ENCODE peak calls at places on chromosomes 13 and 19, in seven cellular contexts. X, G, A, E, H, W and Q are unnamed samples.

GRCh38 chr19:10104665-10105221 is 1.4 kb upstream of the PPAN start:
- DNase-seq in X (no peak), G (peak), A (no peak), E (no peak), H (no peak), W (no peak), Q (no peak)

GRCh38 chr13:42064259-42064658 is 15.8 kb downstream of the DGKH start:
- DNase-seq in X (no peak), G (no peak), A (no peak), E (peak), H (no peak), W (peak), Q (no peak)

GRCh38 chr13:77310579-77311279 is 16.2 kb downstream of the MYCBP2 start:
- DNase-seq in X (no peak), G (no peak), A (no peak), E (no peak), H (no peak), W (peak), Q (no peak)

GRCh38 chr13:32947886-32948285 is 68.3 kb upstream of the KL start:
- DNase-seq in X (no peak), G (no peak), A (peak), E (no peak), H (no peak), W (no peak), Q (no peak)

GRCh38 chr19:7083076-7083956 is 13.8 kb downstream of the ZNF557 start:
- DNase-seq in X (peak), G (no peak), A (no peak), E (peak), H (no peak), W (peak), Q (no peak)

GRCh38 chr19:50427318-50427925 is 5.3 kb upstream of the MYBPC2 start:
- DNase-seq in X (no peak), G (peak), A (no peak), E (no peak), H (no peak), W (no peak), Q (no peak)

GRCh38 chr13:30408319-30409101 is 13.8 kb upstream of the UBE2L5 start:
- DNase-seq in X (peak), G (peak), A (peak), E (peak), H (peak), W (peak), Q (no peak)

GRCh38 chr19:55287361-55288079 is 3.7 kb downstream of the BRSK1 start:
- DNase-seq in X (no peak), G (no peak), A (no peak), E (no peak), H (no peak), W (no peak), Q (no peak)

GRCh38 chr19:10593820-10594637 is 6.9 kb upstream of the AP1M2 start:
- DNase-seq in X (no peak), G (peak), A (no peak), E (no peak), H (no peak), W (peak), Q (no peak)

GRCh38 chr19:4582980-4583842 is 23.7 kb upstream of the SEMA6B start:
- DNase-seq in X (no peak), G (no peak), A (no peak), E (peak), H (no peak), W (no peak), Q (no peak)

GRCh38 chr13:113616991-113617749 is 32.6 kb downstream of the TFDP1 start:
- DNase-seq in X (peak), G (no peak), A (peak), E (no peak), H (no peak), W (peak), Q (no peak)

GRCh38 chr19:15195381-15195964 is 5.3 kb downstream of the NOTCH3 start:
- DNase-seq in X (peak), G (peak), A (peak), E (peak), H (no peak), W (peak), Q (peak)

GRCh38 chr19:53808710-53809125 is 15.4 kb downstream of the NLRP12 start:
- DNase-seq in X (peak), G (no peak), A (peak), E (peak), H (no peak), W (peak), Q (no peak)

GRCh38 chr19:39195755-39196154 is 1.0 kb upstream of the NCCRP1 start:
- DNase-seq in X (no peak), G (no peak), A (no peak), E (no peak), H (no peak), W (no peak), Q (no peak)

GRCh38 chr13:65965496-65965895 is 1264.6 kb downstream of the PCDH9 start:
- DNase-seq in X (no peak), G (no peak), A (no peak), E (peak), H (no peak), W (peak), Q (peak)

GRCh38 chr19:14412436-14413071 is 6.6 kb downstream of the DDX39A start:
- DNase-seq in X (no peak), G (no peak), A (no peak), E (no peak), H (no peak), W (no peak), Q (no peak)

GRCh38 chr19:58563034-58563573 is 4.7 kb upstream of the UBE2M start:
- DNase-seq in X (peak), G (peak), A (no peak), E (peak), H (no peak), W (peak), Q (no peak)

GRCh38 chr19:4063369-4064072 is 3.2 kb downstream of the ZBTB7A start:
- DNase-seq in X (peak), G (peak), A (peak), E (no peak), H (no peak), W (no peak), Q (no peak)

GRCh38 chr13:106372199-106373160 is 163.0 kb downstream of the EFNB2 start:
- DNase-seq in X (no peak), G (no peak), A (no peak), E (no peak), H (no peak), W (peak), Q (peak)

GRCh38 chr13:45120967-45121366 is 657 bp downstream of the GTF2F2 start:
- DNase-seq in X (no peak), G (no peak), A (no peak), E (no peak), H (no peak), W (no peak), Q (no peak)

GRCh38 chr13:51765142-51765515 is 38.8 kb downstream of the DHRS12 start:
- DNase-seq in X (no peak), G (no peak), A (no peak), E (no peak), H (no peak), W (no peak), Q (no peak)

GRCh38 chr13:73335226-73335625 is 276.4 kb downstream of the KLF5 start:
- DNase-seq in X (no peak), G (no peak), A (no peak), E (peak), H (no peak), W (peak), Q (peak)

GRCh38 chr13:99926014-99926731 is 45.4 kb downstream of the ZIC5 start:
- DNase-seq in X (no peak), G (no peak), A (no peak), E (no peak), H (no peak), W (no peak), Q (no peak)

GRCh38 chr19:2700660-2701360 is 1.7 kb downstream of the GNG7 start:
- DNase-seq in X (peak), G (no peak), A (no peak), E (no peak), H (no peak), W (no peak), Q (no peak)

GRCh38 chr13:41284512-41285288 is 21.3 kb upstream of the MTRF1 start:
- DNase-seq in X (no peak), G (no peak), A (no peak), E (peak), H (peak), W (peak), Q (peak)

GRCh38 chr19:54481326-54481930 is 8.3 kb upstream of the CDC42EP5 start:
- DNase-seq in X (peak), G (no peak), A (peak), E (peak), H (no peak), W (peak), Q (no peak)

GRCh38 chr19:35436477-35437141 is 11.4 kb upstream of the FFAR2 start:
- DNase-seq in X (no peak), G (peak), A (no peak), E (peak), H (no peak), W (peak), Q (no peak)

GRCh38 chr13:28357247-28357825 is 137.6 kb downstream of the FLT1 start:
- DNase-seq in X (no peak), G (no peak), A (no peak), E (no peak), H (no peak), W (no peak), Q (no peak)

GRCh38 chr13:28355822-28356371 is 139.0 kb downstream of the FLT1 start:
- DNase-seq in X (no peak), G (no peak), A (no peak), E (no peak), H (no peak), W (peak), Q (peak)

GRCh38 chr13:28355046-28355821 is 139.7 kb downstream of the FLT1 start:
- DNase-seq in X (no peak), G (no peak), A (peak), E (no peak), H (no peak), W (peak), Q (no peak)

GRCh38 chr13:28357846-28358496 is 137.0 kb downstream of the FLT1 start:
- DNase-seq in X (no peak), G (no peak), A (no peak), E (no peak), H (no peak), W (no peak), Q (no peak)

DNA sequence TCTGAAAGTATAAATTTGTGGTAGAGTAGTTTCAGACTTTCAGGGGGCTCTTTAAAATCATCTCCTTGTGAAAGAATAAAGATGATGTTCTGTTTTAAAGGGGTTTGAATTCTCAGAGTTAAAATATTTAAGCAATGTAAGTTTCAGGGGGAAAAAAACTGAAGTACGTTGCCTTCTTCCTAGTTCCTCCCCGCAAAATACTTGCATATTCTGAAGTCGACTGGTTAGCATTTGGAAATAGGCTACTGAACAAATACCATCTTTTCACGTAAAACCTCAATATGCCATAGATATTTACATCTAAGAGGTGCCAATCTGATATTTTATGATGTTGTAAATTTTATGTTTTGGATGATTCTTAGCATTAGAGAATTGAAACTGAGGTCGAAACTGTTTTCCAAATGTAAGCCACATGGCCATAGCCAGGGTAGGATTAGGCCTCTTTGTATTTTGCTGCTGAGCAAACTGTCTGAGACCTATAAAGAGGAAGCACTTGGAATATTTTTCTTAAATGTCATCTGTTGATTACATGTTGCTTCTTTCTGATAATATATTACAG is 138.3 kb downstream of the FLT1 start:
- DNase-seq in X (no peak), G (no peak), A (no peak), E (no peak), H (no peak), W (peak), Q (no peak)
- TF ChIP-seq CTCF in X (no peak), G (no peak), A (no peak), E (no peak), H (no peak), W (no peak), Q (no peak)

DNA sequence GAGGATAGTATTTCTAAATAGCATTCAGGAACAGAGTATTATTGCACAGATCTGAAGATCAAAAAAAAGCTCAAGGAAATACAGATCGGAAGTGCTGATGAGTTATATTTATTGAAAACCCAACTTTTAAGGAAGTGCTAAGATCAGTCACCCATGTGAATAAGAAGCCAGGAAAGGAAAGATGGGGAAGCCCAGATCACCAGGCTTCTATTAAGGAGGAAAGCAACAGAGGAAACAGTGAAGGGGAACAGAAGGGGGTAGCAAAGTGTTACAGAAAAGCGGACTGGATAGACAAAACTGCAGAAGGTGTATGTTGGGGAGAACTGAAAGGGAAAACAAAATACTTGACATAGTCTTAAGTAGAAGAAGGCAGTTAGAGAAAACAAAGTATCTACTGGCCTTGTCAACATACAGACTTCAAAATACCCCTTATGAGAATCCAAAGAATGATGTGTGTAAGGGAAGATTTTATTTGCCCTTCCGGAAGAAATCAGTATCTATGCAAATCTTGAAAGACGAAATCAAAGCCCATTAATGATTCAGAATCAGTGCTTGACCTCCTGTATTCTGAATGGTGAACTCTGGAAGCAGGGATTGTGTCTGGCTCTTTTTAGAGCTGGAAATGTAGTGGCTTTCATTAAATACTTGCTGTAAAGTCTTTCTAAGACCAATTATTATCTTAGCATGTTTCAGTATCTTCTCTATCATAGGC is 12.1 kb downstream of the UFM1 start:
- DNase-seq in X (no peak), G (no peak), A (no peak), E (no peak), H (no peak), W (no peak), Q (no peak)
- H3K4me3 ChIP-seq in X (no peak), G (no peak), A (no peak), E (no peak), H (no peak), W (no peak), Q (no peak)

GRCh38 chr13:75383064-75383715 is 98.8 kb downstream of the TBC1D4 start:
- DNase-seq in X (no peak), G (no peak), A (no peak), E (no peak), H (no peak), W (no peak), Q (no peak)
- TF ChIP-seq CTCF in X (no peak), G (no peak), A (no peak), E (no peak), H (no peak), W (no peak), Q (no peak)

GRCh38 chr19:33508941-33509614 is 12.5 kb downstream of the PEPD start:
- DNase-seq in X (no peak), G (no peak), A (no peak), E (no peak), H (no peak), W (no peak), Q (no peak)

GRCh38 chr19:33506498-33506897 is 15.1 kb downstream of the PEPD start:
- DNase-seq in X (no peak), G (peak), A (no peak), E (no peak), H (no peak), W (no peak), Q (no peak)

GRCh38 chr19:33508431-33508830 is 13.2 kb downstream of the PEPD start:
- DNase-seq in X (no peak), G (no peak), A (no peak), E (no peak), H (no peak), W (no peak), Q (no peak)

GRCh38 chr19:33507021-33507956 is 14.3 kb downstream of the PEPD start:
- DNase-seq in X (peak), G (peak), A (no peak), E (no peak), H (no peak), W (no peak), Q (no peak)

DNA sequence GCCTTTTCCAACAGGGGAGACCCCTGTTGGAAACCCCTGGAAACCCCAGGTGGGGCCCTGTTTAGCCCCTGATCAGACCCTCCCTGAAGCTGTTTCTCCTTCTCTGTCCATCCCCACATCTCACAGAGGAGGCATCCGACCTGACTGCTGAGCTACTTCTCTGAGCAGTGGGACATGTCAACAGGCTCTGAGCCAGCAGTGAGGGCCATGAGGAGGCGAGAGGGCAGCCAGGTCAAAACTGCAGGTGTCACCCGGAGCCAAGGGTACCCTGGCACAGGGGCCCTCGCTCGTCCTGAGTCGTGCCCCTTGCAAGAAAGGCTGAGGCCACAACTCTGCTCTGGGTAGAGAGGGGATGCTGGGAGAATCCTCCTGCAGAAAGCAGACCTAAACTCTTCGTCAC is 13.6 kb downstream of the PEPD start:
- DNase-seq in X (no peak), G (no peak), A (no peak), E (no peak), H (no peak), W (no peak), Q (no peak)
- H3K4me3 ChIP-seq in X (no peak), G (no peak), A (no peak), E (no peak), H (no peak), W (no peak), Q (no peak)

GRCh38 chr13:23898101-23898500 is 799 bp upstream of the C1QTNF9B start:
- DNase-seq in X (no peak), G (no peak), A (no peak), E (no peak), H (peak), W (peak), Q (no peak)

GRCh38 chr13:23901365-23901764 is 4.1 kb upstream of the C1QTNF9B start:
- DNase-seq in X (no peak), G (no peak), A (no peak), E (peak), H (no peak), W (no peak), Q (no peak)

GRCh38 chr13:23903906-23904280 is 6.6 kb upstream of the C1QTNF9B start:
- DNase-seq in X (peak), G (no peak), A (peak), E (no peak), H (no peak), W (no peak), Q (no peak)

GRCh38 chr13:23902975-23903905 is 5.9 kb upstream of the C1QTNF9B start:
- DNase-seq in X (peak), G (no peak), A (peak), E (no peak), H (no peak), W (no peak), Q (no peak)

DNA sequence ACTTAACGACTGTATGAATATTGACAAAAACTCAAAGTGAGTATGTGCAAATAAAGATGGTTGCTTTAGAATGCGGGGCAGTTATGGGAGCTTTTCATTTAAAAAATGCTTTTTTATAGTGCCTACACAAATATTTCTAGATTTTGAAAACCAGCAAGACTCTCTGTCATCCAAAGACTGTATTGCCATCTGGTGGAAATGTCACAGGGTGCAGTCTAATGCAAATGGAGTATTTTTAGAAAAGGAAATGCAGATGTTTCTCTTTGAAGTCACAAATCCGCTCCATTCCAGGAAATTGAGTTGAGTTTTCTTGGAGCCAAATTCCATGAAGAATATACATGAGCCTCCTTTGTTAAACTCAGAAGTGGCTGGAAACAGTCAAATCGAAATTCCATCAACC is 2.3 kb upstream of the C1QTNF9B start:
- DNase-seq in X (peak), G (no peak), A (peak), E (peak), H (peak), W (peak), Q (peak)
- TF ChIP-seq CTCF in X (peak), G (peak), A (peak), E (peak), H (peak), W (peak), Q (peak)